ENCODE peak calls at places on chromosomes 13 and 19, in eight cellular contexts. S is thoracic aorta; N is iPS DF 6.9; X is effector memory CD4-positive, alpha-beta T cell; P is heart right ventricle; I is astrocyte; L is GM23338; D is ovary. Y is an unnamed sample.

GRCh38 chr19:30314056-30314804 is 58.0 kb upstream of the ZNF536 start:
- DNase-seq in D (no peak), S (no peak), P (no peak), X (no peak), N (no peak), I (no peak), L (no peak), Y (no peak)

GRCh38 chr19:12611361-12611699 is 610 bp downstream of the ZNF791 start:
- DNase-seq in P (peak; percentile 86), S (peak; percentile 38), D (peak; percentile 68), N (peak; percentile 33), I (peak; percentile 63), L (peak; percentile 72), X (no peak), Y (no peak)

GRCh38 chr13:30805132-30805537 is 69.8 kb downstream of the ALOX5AP start:
- DNase-seq in D (no peak), N (no peak), I (no peak), P (no peak), S (no peak), X (no peak), L (no peak), Y (no peak)

GRCh38 chr19:36409841-36410240 is 8.6 kb downstream of the ZFP82 start:
- DNase-seq in N (no peak), X (no peak), P (no peak), L (no peak), S (no peak), I (peak; percentile 73), D (no peak), Y (no peak)

GRCh38 chr19:13795595-13796300 is 505 bp downstream of the ZSWIM4 start:
- DNase-seq in N (no peak), D (peak; percentile 61), P (no peak), S (no peak), L (peak; percentile 78), I (no peak), X (no peak), Y (peak; percentile 26)

GRCh38 chr19:870963-871401 is 11.5 kb downstream of the CFD start:
- DNase-seq in L (no peak), I (peak; percentile 35), S (no peak), P (peak; percentile 72), N (no peak), X (no peak), D (peak; percentile 74), Y (no peak)

GRCh38 chr13:68895696-68896095 is 1211.9 kb upstream of the ATXN8OS start:
- DNase-seq in D (no peak), P (no peak), S (no peak), X (no peak), L (no peak), N (no peak), I (peak; percentile 1), Y (no peak)

GRCh38 chr19:13164370-13165090 is 14.3 kb downstream of the IER2 start:
- DNase-seq in P (peak; percentile 89), S (no peak), L (peak; percentile 99), D (peak; percentile 69), X (peak; percentile 42), N (no peak), I (no peak), Y (peak; percentile 77)

GRCh38 chr19:48490980-48491792 is 20.4 kb downstream of the LMTK3 start:
- DNase-seq in D (peak; percentile 69), I (no peak), X (peak; percentile 60), N (no peak), S (no peak), P (no peak), L (peak; percentile 88), Y (peak; percentile 80)

GRCh38 chr19:44512326-44513298 is 12.3 kb upstream of the ZNF180 start:
- DNase-seq in P (no peak), I (peak; percentile 9), N (no peak), S (no peak), L (peak; percentile 78), D (no peak), X (no peak), Y (peak; percentile 47)

GRCh38 chr13:52411629-52412028 is 5.7 kb upstream of the THSD1 start:
- DNase-seq in N (no peak), X (no peak), L (no peak), I (peak; percentile 38), D (no peak), S (no peak), P (no peak), Y (no peak)
- H3K4me1 ChIP-seq in N (no peaks in the 10 kb centered on the region), X (no peaks in the 10 kb centered on the region), L (no peaks in the 10 kb centered on the region), I (peaks cover 17% of the 10 kb centered on the region), D (no peaks in the 10 kb centered on the region), S (peaks cover under 1% of the 10 kb centered on the region), P (peaks cover 2% of the 10 kb centered on the region), Y (no peaks in the 10 kb centered on the region)

GRCh38 chr19:37719111-37719926 is at the start of gene ZNF607:
- DNase-seq in N (peak; percentile 94), X (peak; percentile 60), I (peak; percentile 75), P (peak; percentile 91), S (peak; percentile 33), D (peak; percentile 95), L (peak; percentile 97), Y (peak; percentile 87)

GRCh38 chr19:37719927-37720265 is 335 bp upstream of the ZNF607 start:
- DNase-seq in D (no peak), S (no peak), X (no peak), P (no peak), N (no peak), I (no peak), L (no peak), Y (no peak)

GRCh38 chr19:37718357-37718756 is 1.2 kb downstream of the ZNF607 start:
- DNase-seq in I (no peak), N (no peak), P (no peak), X (no peak), D (no peak), L (peak; percentile 36), S (no peak), Y (no peak)

DNA sequence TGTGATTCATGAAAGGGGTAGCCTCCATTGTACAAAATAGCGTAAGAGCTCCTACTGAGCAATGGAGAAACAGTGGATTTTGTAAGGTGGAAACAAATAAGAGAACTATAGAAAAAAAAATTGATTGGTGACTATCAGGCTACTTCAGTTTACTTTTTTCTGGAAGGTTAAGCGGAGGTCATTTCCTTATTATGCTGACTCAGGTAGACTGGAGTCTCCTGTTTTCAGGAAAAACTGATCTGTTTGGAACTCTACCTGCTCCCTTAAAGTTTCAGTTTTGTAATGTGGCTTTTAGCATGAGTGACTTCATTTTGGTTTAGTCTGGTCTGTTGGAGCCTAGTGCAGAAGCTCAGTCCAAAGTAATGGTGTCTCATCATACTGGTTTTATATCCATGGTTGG is 3.4 kb downstream of the ZNF607 start:
- DNase-seq in X (no peak), I (no peak), S (no peak), N (no peak), P (no peak), L (no peak), D (no peak), Y (no peak)
- H3K4me3 ChIP-seq in X (no peak overlapping the region), I (no peak overlapping the region), S (no peak overlapping the region), N (no peak overlapping the region), P (no peak overlapping the region), L (peak overlapping the region; percentile 11), D (no peak overlapping the region), Y (no peak overlapping the region)

DNA sequence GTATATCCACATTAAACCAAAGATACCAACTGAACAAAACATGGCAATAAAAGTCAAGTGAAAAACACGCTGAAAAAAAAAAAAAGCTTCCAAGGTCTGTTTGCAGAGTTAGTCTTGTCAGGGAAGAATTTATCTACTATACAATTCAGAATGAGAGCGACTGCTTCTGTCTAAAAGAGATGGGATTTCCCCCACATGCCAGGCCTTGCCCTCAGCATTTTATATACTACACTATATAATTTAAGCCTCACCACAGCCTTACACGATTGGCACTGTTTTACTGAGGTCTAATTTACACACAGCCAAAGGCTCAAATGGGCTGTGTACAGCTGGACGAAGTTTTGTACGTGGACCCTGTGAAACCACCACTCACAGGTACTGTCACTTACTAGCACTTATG is 67.3 kb downstream of the FOXO1 start:
- DNase-seq in D (no peak), S (no peak), I (no peak), N (no peak), P (no peak), L (no peak), X (no peak), Y (no peak)
- H3K4me1 ChIP-seq in D (peaks cover 26% of the 10 kb centered on the region), S (peaks cover 36% of the 10 kb centered on the region), I (no peaks in the 10 kb centered on the region), N (peaks cover 9% of the 10 kb centered on the region), P (peaks cover 43% of the 10 kb centered on the region), L (peaks cover 80% of the 10 kb centered on the region), X (peaks cover 38% of the 10 kb centered on the region), Y (no peaks in the 10 kb centered on the region)

GRCh38 chr19:6521718-6522646 is 8.8 kb upstream of the TNFSF9 start:
- DNase-seq in X (peak; percentile 53), P (no peak), D (no peak), S (no peak), I (no peak), N (no peak), L (peak; percentile 12), Y (peak; percentile 20)

GRCh38 chr19:6524326-6524725 is 6.5 kb upstream of the TNFSF9 start:
- DNase-seq in N (no peak), L (no peak), P (peak; percentile 33), I (no peak), S (no peak), X (no peak), D (no peak), Y (no peak)

GRCh38 chr19:6527893-6528543 is 2.8 kb upstream of the TNFSF9 start:
- DNase-seq in P (no peak), S (no peak), I (no peak), X (no peak), L (no peak), N (no peak), D (no peak), Y (no peak)

GRCh38 chr19:6519289-6519688 is 11.5 kb upstream of the TNFSF9 start:
- DNase-seq in N (no peak), X (no peak), D (no peak), P (no peak), L (no peak), I (peak; percentile 71), S (no peak), Y (no peak)

GRCh38 chr19:6522712-6523111 is 8.1 kb upstream of the TNFSF9 start:
- DNase-seq in X (no peak), L (no peak), D (no peak), N (no peak), S (no peak), P (no peak), I (no peak), Y (no peak)
- H3K4me3 ChIP-seq in X (no peak overlapping the region), L (no peak overlapping the region), D (no peak overlapping the region), N (no peak overlapping the region), S (no peak overlapping the region), P (no peak overlapping the region), I (no peak overlapping the region), Y (no peak overlapping the region)

GRCh38 chr13:110475550-110476219 is 85.8 kb downstream of the RAB20 start:
- DNase-seq in L (no peak), D (no peak), S (no peak), I (no peak), N (no peak), P (no peak), X (no peak), Y (no peak)
- H3K4me1 ChIP-seq in L (no peaks in the 10 kb centered on the region), D (no peaks in the 10 kb centered on the region), S (peaks cover 26% of the 10 kb centered on the region), I (peaks cover 6% of the 10 kb centered on the region), N (no peaks in the 10 kb centered on the region), P (peaks cover 42% of the 10 kb centered on the region), X (no peaks in the 10 kb centered on the region), Y (no peaks in the 10 kb centered on the region)

GRCh38 chr19:47456721-47457478 is 14.8 kb downstream of the SLC8A2 start:
- DNase-seq in I (no peak), S (no peak), N (no peak), X (no peak), P (no peak), D (no peak), L (peak; percentile 50), Y (no peak)
- H3K4me3 ChIP-seq in I (no peak overlapping the region), S (no peak overlapping the region), N (no peak overlapping the region), X (no peak overlapping the region), P (no peak overlapping the region), D (no peak overlapping the region), L (peak overlapping the region; percentile 49), Y (no peak overlapping the region)

GRCh38 chr13:106683179-106683578 is 115.2 kb upstream of the ARGLU1 start:
- DNase-seq in L (no peak), S (no peak), X (no peak), D (no peak), N (no peak), P (no peak), I (no peak), Y (no peak)
- H3K4me1 ChIP-seq in L (peaks cover 44% of the 10 kb centered on the region), S (no peaks in the 10 kb centered on the region), X (no peaks in the 10 kb centered on the region), D (peaks cover 1% of the 10 kb centered on the region), N (peaks cover 4% of the 10 kb centered on the region), P (peaks cover 16% of the 10 kb centered on the region), I (no peaks in the 10 kb centered on the region), Y (no peaks in the 10 kb centered on the region)

Y was measured in DND-41.